ENCODE peak calls at places on chromosomes 5 and 9, in four cellular contexts. V is HFFc6, U is dorsolateral prefrontal cortex, I is A549. B is an unnamed sample.

GRCh38 chr5:125372694-125373621 is 626.5 kb upstream of the ZNF608 start:
- DNase-seq in V (peak; percentile 27), U (no peak), I (no peak), B (no peak)

GRCh38 chr9:20884985-20885593 is 146.4 kb downstream of the HACD4 start:
- DNase-seq in U (no peak), V (peak; percentile 41), I (peak; percentile 71), B (peak; percentile 17)

GRCh38 chr9:35748858-35749514 is at the start of the genes GBA2 and RGP1:
- DNase-seq in I (peak; percentile 81), V (peak; percentile 52), U (peak; percentile 71), B (peak; percentile 68)

GRCh38 chr5:43121565-43122484 is 1.1 kb downstream of the ZNF131 start:
- DNase-seq in V (peak; percentile 65), U (no peak), I (peak; percentile 46), B (no peak)

GRCh38 chr9:131500377-131500776 is 2.3 kb upstream of the POMT1 start:
- DNase-seq in U (no peak), V (no peak), I (no peak), B (no peak)

GRCh38 chr9:105296889-105297288 is 52.4 kb downstream of the SLC44A1 start:
- DNase-seq in V (peak; percentile 88), U (no peak), I (peak; percentile 83), B (no peak)

GRCh38 chr5:35067985-35068384 is 20.2 kb upstream of the AGXT2 start:
- DNase-seq in V (peak; percentile 56), U (no peak), I (no peak), B (no peak)

GRCh38 chr9:133121200-133122166 is at the start of gene RALGDS:
- DNase-seq in I (peak; percentile 82), V (peak; percentile 58), U (peak; percentile 92), B (peak; percentile 76)

GRCh38 chr9:127567898-127568617 is 44.0 kb upstream of the STXBP1 start:
- DNase-seq in U (no peak), V (no peak), I (no peak), B (no peak)

GRCh38 chr9:138020795-138021182 is 143.2 kb downstream of the CACNA1B start:
- DNase-seq in V (no peak), U (no peak), I (no peak), B (no peak)

GRCh38 chr5:53820802-53821171 is 260.3 kb downstream of the NDUFS4 start:
- DNase-seq in U (no peak), I (no peak), V (no peak), B (no peak)

GRCh38 chr5:43231977-43232376 is 40.0 kb downstream of the NIM1K start:
- DNase-seq in I (peak; percentile 57), U (no peak), V (no peak), B (no peak)

GRCh38 chr9:18405240-18405639 is 68.7 kb upstream of the ADAMTSL1 start:
- DNase-seq in V (peak; percentile 23), U (no peak), I (no peak), B (no peak)

GRCh38 chr5:24633705-24634325 is 11.0 kb downstream of the CDH10 start:
- DNase-seq in U (no peak), I (peak; percentile 44), V (peak; percentile 33), B (no peak)

GRCh38 chr9:34571180-34571800 is 18.2 kb downstream of the CNTFR start:
- DNase-seq in I (no peak), U (no peak), V (no peak), B (no peak)

GRCh38 chr5:124888622-124889521 is 142.4 kb upstream of the ZNF608 start:
- DNase-seq in I (no peak), V (no peak), U (no peak), B (no peak)

GRCh38 chr5:127550652-127551409 is 33.4 kb downstream of the PRRC1 start:
- DNase-seq in U (no peak), I (no peak), V (no peak), B (no peak)

GRCh38 chr5:7488734-7489133 is 92.8 kb downstream of the ADCY2 start:
- DNase-seq in V (no peak), U (no peak), I (no peak), B (no peak)

GRCh38 chr9:5392285-5392684 is 45.4 kb downstream of the PLGRKT start:
- DNase-seq in U (no peak), I (no peak), V (no peak), B (no peak)

GRCh38 chr5:108726446-108727091 is 21.1 kb upstream of the FER start:
- DNase-seq in U (no peak), V (no peak), I (no peak), B (no peak)

GRCh38 chr5:123371575-123372179 is 51.5 kb downstream of the CEP120 start:
- DNase-seq in V (peak; percentile 21), U (no peak), I (peak; percentile 33), B (no peak)

GRCh38 chr5:124948754-124949275 is 202.4 kb upstream of the ZNF608 start:
- DNase-seq in U (no peak), V (no peak), I (no peak), B (no peak)

DNA sequence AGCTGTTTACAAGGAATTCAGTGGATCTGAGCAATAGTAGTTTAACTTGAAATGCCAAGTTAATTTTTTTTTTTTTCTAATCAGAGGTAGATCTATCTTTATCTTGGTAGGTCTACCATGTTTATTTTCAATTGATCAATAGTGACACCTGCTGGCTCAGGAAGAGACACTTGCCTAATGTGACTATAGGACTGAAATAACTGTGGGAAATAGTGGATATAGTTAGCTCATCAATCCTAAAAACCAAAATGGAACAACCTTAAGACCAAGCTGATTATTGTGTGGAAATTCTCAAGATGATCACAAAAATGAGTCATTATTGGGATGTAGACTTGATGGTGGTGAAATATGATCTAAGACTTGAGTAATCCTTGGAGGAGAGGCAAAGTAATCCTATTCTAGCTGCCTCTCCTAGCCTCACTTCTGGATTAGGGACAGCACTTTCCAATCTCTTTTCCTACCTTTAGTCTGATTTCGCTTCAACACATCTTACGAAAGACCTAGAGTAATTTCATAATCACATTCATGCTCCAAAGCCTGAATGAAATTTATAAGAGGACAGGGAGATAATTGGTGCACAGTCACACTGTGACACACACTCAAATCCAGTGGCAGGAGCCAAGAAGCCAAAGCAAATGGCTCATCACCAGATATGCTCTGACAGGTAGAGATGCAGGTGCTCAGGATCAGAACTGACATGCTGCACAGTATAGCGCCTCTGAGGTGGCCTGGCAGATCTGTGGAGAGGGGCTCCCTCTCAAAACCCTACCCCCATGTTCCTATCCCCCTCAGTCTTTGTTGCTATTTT is 156.3 kb downstream of the HMHB1 start:
- DNase-seq in U (no peak), V (peak; percentile 78), I (peak; percentile 75), B (no peak)
- TF ChIP-seq CTCF in U (peak; percentile 48), V (peak; percentile 79), I (peak; percentile 68), B (peak; percentile 25)

GRCh38 chr9:77897292-77897691 is 134.3 kb downstream of the GNAQ start:
- DNase-seq in U (no peak), I (peak; percentile 33), V (no peak), B (no peak)
- TF ChIP-seq CTCF in U (no peak), I (peak; percentile 30), V (peak; percentile 47), B (peak; percentile 38)

DNA sequence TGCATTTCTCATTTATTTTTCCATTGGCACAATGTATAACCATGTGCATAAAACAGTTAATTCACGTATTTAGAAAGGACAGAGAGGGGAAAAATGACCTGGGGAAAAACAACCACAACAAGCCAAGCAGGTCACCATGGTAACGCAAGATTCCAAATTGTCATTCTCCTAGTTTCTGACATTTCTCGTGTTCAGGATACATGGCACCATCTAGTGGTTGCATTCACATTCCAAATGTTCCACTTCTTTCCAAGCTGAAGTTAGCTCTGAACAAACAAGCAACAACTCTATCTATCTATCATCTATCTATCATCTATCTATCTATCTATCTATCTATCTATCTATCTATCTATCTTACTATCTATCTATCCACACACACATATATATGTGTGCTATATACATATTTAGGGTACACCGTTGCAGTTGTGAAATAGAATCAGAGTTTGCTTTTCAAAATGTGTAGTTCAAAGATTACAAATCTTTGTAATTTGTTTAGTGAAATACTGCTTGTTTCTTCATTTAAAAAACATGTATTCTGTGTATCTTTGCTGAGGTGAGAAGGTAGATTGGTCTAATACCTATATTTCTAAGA is 487.3 kb upstream of the ST8SIA4 start:
- DNase-seq in I (peak; percentile 80), U (no peak), V (peak; percentile 41), B (no peak)
- TF ChIP-seq CTCF in I (peak; percentile 80), U (peak; percentile 71), V (peak; percentile 75), B (peak; percentile 78)

DNA sequence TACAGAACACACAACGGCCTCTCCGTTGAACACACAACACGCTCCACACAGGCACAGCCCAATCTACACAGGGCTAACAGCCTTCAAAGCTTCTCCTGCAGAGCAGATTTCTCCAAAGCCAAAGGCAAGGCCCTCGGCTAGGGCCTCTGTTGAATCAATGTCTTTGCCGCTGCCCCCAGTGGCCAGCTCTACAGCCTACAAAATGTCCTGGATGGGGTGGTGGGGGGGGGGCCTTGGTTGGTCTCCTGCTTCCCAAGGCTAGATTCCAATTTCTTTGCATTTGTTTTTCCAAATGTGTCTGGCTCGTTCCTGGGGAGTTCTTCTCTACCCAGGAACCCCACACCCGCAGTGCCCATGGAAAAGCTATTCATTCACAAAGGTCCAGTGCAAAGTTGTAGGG is 167.2 kb downstream of the PAX5 start:
- DNase-seq in I (peak; percentile 17), V (no peak), U (no peak), B (no peak)
- TF ChIP-seq CTCF in I (no peak), V (peak; percentile 43), U (no peak), B (peak; percentile 37)

DNA sequence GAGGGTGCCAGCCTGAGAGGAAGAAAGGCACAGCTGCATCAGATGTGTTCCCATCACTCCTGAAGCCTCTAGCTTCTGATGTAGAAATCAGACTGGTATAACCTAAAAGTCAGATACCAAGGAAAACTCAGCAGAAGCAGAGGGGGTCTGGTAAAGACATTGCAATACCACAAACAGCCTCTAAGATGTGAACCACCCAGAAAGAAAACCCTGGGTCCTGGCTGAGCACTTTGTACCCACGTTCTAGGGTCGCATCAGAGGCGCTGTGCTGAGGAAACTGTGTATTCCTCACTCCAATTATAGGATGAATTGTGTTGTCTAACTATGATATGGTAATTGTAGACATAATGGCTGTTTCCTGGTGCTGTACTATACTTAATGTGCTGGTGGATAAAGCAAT is 275.6 kb downstream of the IRX2 start:
- DNase-seq in U (no peak), V (no peak), I (no peak), B (no peak)
- TF ChIP-seq CTCF in U (no peak), V (no peak), I (no peak), B (peak; percentile 29)

GRCh38 chr9:32378993-32379729 is 5.3 kb upstream of the ACO1 start:
- DNase-seq in V (peak; percentile 80), U (no peak), I (peak; percentile 82), B (no peak)

GRCh38 chr9:32382582-32383320 is 1.7 kb upstream of the ACO1 start:
- DNase-seq in U (no peak), I (no peak), V (no peak), B (no peak)

GRCh38 chr9:32376295-32376694 is 8.1 kb upstream of the ACO1 start:
- DNase-seq in V (no peak), U (no peak), I (no peak), B (no peak)

GRCh38 chr9:32380944-32381343 is 3.5 kb upstream of the ACO1 start:
- DNase-seq in U (no peak), I (no peak), V (no peak), B (no peak)

GRCh38 chr9:32378496-32378895 is 5.9 kb upstream of the ACO1 start:
- DNase-seq in I (peak; percentile 80), U (no peak), V (peak; percentile 77), B (no peak)
- TF ChIP-seq CTCF in I (peak; percentile 89), U (peak; percentile 92), V (peak; percentile 84), B (peak; percentile 79)

DNA sequence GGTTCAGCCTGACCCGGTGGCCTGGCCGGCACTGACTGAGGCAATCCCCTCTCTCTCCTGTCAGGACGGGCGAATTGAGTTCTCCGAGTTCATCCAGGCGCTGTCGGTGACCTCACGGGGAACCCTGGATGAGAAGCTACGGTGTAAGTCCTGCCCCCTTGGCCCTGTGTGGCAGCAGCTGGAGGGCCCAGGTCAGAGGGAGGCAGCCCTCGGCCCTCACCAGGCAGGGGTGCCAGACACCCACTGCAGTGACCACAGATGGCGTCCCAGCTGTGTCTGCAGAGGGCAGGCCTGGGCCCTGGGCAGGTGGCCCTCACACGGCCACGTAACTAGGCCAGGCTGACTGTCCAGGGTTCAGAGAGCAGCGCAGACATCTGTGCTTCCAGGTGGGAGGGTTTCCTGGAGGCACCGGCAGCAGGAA is 45.9 kb upstream of the HMCN2 start:
- DNase-seq in U (no peak), V (no peak), I (no peak), B (no peak)
- TF ChIP-seq CTCF in U (no peak), V (no peak), I (no peak), B (no peak)

B was measured in progenitor cell of endocrine pancreas.